ENCODE peak calls at places on chromosomes 11 and 22, in seven cellular contexts. S, B, A, R, C, T and Q are unnamed samples.

GRCh38 chr11:113690619-113691569 is 15.2 kb downstream of the TMPRSS5 start:
- DNase-seq in C (no peak), A (peak), S (peak), T (peak), B (peak), R (peak), Q (peak)

GRCh38 chr11:17184882-17185587 is 22.8 kb downstream of the PIK3C2A start:
- DNase-seq in R (no peak), T (no peak), C (no peak), B (no peak), A (no peak), S (no peak), Q (no peak)

GRCh38 chr11:113546757-113547507 is 71.7 kb upstream of the DRD2 start:
- DNase-seq in A (no peak), R (peak), C (peak), S (no peak), B (no peak), T (no peak), Q (no peak)

GRCh38 chr11:79078999-79079398 is 361.8 kb downstream of the TENM4 start:
- DNase-seq in S (no peak), A (no peak), R (no peak), C (no peak), B (no peak), T (no peak), Q (no peak)

GRCh38 chr22:29306830-29307657 is 594 bp downstream of the GAS2L1 start:
- DNase-seq in T (peak), S (peak), C (no peak), A (peak), B (peak), R (peak), Q (peak)

GRCh38 chr11:15687342-15687741 is 572.6 kb downstream of the INSC start:
- DNase-seq in B (no peak), R (no peak), T (no peak), C (no peak), S (no peak), A (no peak), Q (no peak)

GRCh38 chr11:70597751-70598377 is 199.5 kb downstream of the CTTN start:
- DNase-seq in B (no peak), A (no peak), S (peak), R (no peak), C (no peak), T (no peak), Q (no peak)

GRCh38 chr11:103903621-103904323 is 132.7 kb upstream of the DDI1 start:
- DNase-seq in A (no peak), C (no peak), R (no peak), S (no peak), T (no peak), B (no peak), Q (no peak)

GRCh38 chr11:59240322-59240721 is 27.6 kb upstream of the MPEG1 start:
- DNase-seq in R (no peak), T (no peak), B (no peak), A (no peak), S (no peak), C (no peak), Q (no peak)

GRCh38 chr11:34564406-34564805 is 50.8 kb upstream of the ELF5 start:
- DNase-seq in R (peak), S (no peak), B (no peak), A (no peak), T (no peak), C (no peak), Q (no peak)

GRCh38 chr22:46097268-46097900 is 52.9 kb upstream of the PPARA start:
- DNase-seq in B (no peak), T (no peak), A (no peak), R (no peak), C (no peak), S (no peak), Q (no peak)

GRCh38 chr11:32053151-32053550 is 37.7 kb upstream of the RCN1 start:
- DNase-seq in A (no peak), C (no peak), R (no peak), S (no peak), B (no peak), T (no peak), Q (no peak)

GRCh38 chr22:17964153-17964552 is 60.2 kb downstream of the MICAL3 start:
- DNase-seq in T (no peak), B (no peak), R (no peak), A (no peak), S (no peak), C (no peak), Q (no peak)

GRCh38 chr22:17145021-17145680 is 13.9 kb downstream of the HDHD5 start:
- DNase-seq in S (no peak), A (no peak), R (no peak), T (no peak), B (no peak), C (no peak), Q (no peak)

GRCh38 chr11:71266114-71266833 is 13.9 kb upstream of the SHANK2 start:
- DNase-seq in R (no peak), B (no peak), S (no peak), A (no peak), C (no peak), T (no peak), Q (no peak)

GRCh38 chr22:42296381-42296853 is 26.0 kb upstream of the TCF20 start:
- DNase-seq in C (no peak), R (no peak), B (no peak), A (no peak), T (no peak), S (no peak), Q (peak)

GRCh38 chr11:12602421-12602820 is 71.8 kb upstream of the TEAD1 start:
- DNase-seq in C (no peak), S (no peak), T (no peak), B (no peak), A (no peak), R (no peak), Q (no peak)

GRCh38 chr11:110356769-110357671 is 60.6 kb upstream of the RDX start:
- DNase-seq in S (no peak), R (no peak), B (peak), A (no peak), T (no peak), C (no peak), Q (no peak)

GRCh38 chr11:44192701-44193100 is 97.2 kb downstream of the EXT2 start:
- DNase-seq in B (no peak), R (no peak), C (no peak), S (no peak), A (no peak), T (no peak), Q (no peak)

GRCh38 chr11:120167659-120168058 is 29.7 kb upstream of the TRIM29 start:
- DNase-seq in A (no peak), R (no peak), B (no peak), T (no peak), S (no peak), C (no peak), Q (no peak)

GRCh38 chr11:19740586-19740985 is 27.9 kb downstream of the NAV2 start:
- DNase-seq in A (no peak), T (no peak), S (no peak), R (no peak), B (no peak), C (no peak), Q (no peak)

GRCh38 chr11:19370100-19370861 is 129.5 kb upstream of the E2F8 start:
- DNase-seq in A (peak), S (no peak), B (peak), T (no peak), C (no peak), R (peak), Q (no peak)

GRCh38 chr11:128779036-128779435 is 85.2 kb downstream of the FLI1 start:
- DNase-seq in R (no peak), B (no peak), C (no peak), A (no peak), S (no peak), T (no peak), Q (no peak)

GRCh38 chr11:114678125-114679036 is at the start of gene NXPE2:
- DNase-seq in T (no peak), C (peak), R (peak), A (no peak), B (no peak), S (no peak), Q (no peak)

GRCh38 chr22:29816128-29816527 is 21.9 kb downstream of the ASCC2 start:
- DNase-seq in A (peak), C (no peak), T (no peak), R (no peak), S (no peak), B (peak), Q (no peak)

GRCh38 chr22:19722915-19723164 is 499 bp upstream of the GP1BB start:
- DNase-seq in A (no peak), C (no peak), B (no peak), R (no peak), S (no peak), T (no peak), Q (no peak)

GRCh38 chr22:19724927-19725661 is 1.8 kb downstream of the GP1BB start:
- DNase-seq in T (no peak), C (no peak), S (no peak), B (no peak), R (no peak), A (no peak), Q (no peak)

GRCh38 chr22:19723165-19723989 is at the start of gene GP1BB:
- DNase-seq in C (no peak), R (no peak), T (peak), S (peak), B (no peak), A (no peak), Q (peak)

GRCh38 chr22:19722175-19722914 is 994 bp upstream of the GP1BB start:
- DNase-seq in R (no peak), A (no peak), S (peak), T (no peak), C (no peak), B (no peak), Q (no peak)

GRCh38 chr22:19723990-19724827 is 870 bp downstream of the GP1BB start:
- DNase-seq in T (peak), S (peak), R (no peak), C (no peak), A (no peak), B (no peak), Q (peak)
- TF ChIP-seq CTCF in T (peak), S (no peak), R (peak), C (no peak), A (no peak), B (no peak), Q (peak)

GRCh38 chr22:44335903-44336803 is 23.4 kb upstream of the SHISAL1 start:
- DNase-seq in T (no peak), R (no peak), B (no peak), C (no peak), S (no peak), A (no peak), Q (peak)
- TF ChIP-seq CTCF in T (no peak), R (no peak), B (no peak), C (no peak), S (no peak), A (no peak), Q (no peak)

GRCh38 chr22:36226189-36226588 is 13.1 kb downstream of the APOL2 start:
- DNase-seq in A (no peak), T (no peak), C (no peak), B (no peak), S (no peak), R (no peak), Q (no peak)

GRCh38 chr22:36223504-36223903 is 15.8 kb downstream of the APOL2 start:
- DNase-seq in B (no peak), T (no peak), R (no peak), C (no peak), A (peak), S (no peak), Q (no peak)

GRCh38 chr22:36227396-36227795 is 11.9 kb downstream of the APOL2 start:
- DNase-seq in S (no peak), T (no peak), R (no peak), B (no peak), A (no peak), C (no peak), Q (peak)

GRCh38 chr22:36224245-36224644 is 15.1 kb downstream of the APOL2 start:
- DNase-seq in R (no peak), C (no peak), B (no peak), A (no peak), T (no peak), S (no peak), Q (no peak)

GRCh38 chr22:36225333-36225922 is 13.9 kb downstream of the APOL2 start:
- DNase-seq in A (no peak), S (no peak), R (no peak), C (no peak), B (no peak), T (no peak), Q (no peak)
- TF ChIP-seq CTCF in A (no peak), S (no peak), R (no peak), C (no peak), B (no peak), T (no peak), Q (no peak)

GRCh38 chr11:123654566-123655081 is at the start of gene SCN3B:
- DNase-seq in B (peak), C (peak), R (peak), T (peak), S (peak), A (peak), Q (peak)

GRCh38 chr11:123659311-123659710 is 4.9 kb upstream of the SCN3B start:
- DNase-seq in A (no peak), T (no peak), S (no peak), R (no peak), C (no peak), B (no peak), Q (no peak)

GRCh38 chr11:123653997-123654565 is 343 bp downstream of the SCN3B start:
- DNase-seq in A (peak), R (peak), T (peak), S (peak), B (peak), C (peak), Q (peak)

GRCh38 chr11:123650901-123651300 is 3.5 kb downstream of the SCN3B start:
- DNase-seq in R (no peak), B (no peak), S (no peak), C (no peak), T (no peak), A (no peak), Q (no peak)

GRCh38 chr11:123653405-123653996 is 923 bp downstream of the SCN3B start:
- DNase-seq in A (no peak), S (no peak), C (no peak), R (no peak), T (peak), B (no peak), Q (no peak)
- TF ChIP-seq CTCF in A (no peak), S (no peak), C (no peak), R (no peak), T (no peak), B (no peak), Q (no peak)

GRCh38 chr11:2818021-2818420 is 67.6 kb downstream of the CDKN1C start:
- DNase-seq in T (no peak), C (no peak), S (no peak), A (no peak), B (no peak), R (no peak), Q (no peak)
- TF ChIP-seq CTCF in T (no peak), C (no peak), S (no peak), A (no peak), B (no peak), R (no peak), Q (no peak)

GRCh38 chr22:27888310-27888709 is 30.7 kb downstream of the PITPNB start:
- DNase-seq in C (no peak), T (no peak), B (no peak), R (no peak), A (no peak), S (no peak), Q (no peak)
- TF ChIP-seq CTCF in C (no peak), T (no peak), B (no peak), R (no peak), A (no peak), S (no peak), Q (no peak)

GRCh38 chr11:96708469-96708868 is 318.7 kb downstream of the JRKL start:
- DNase-seq in A (no peak), B (no peak), S (no peak), C (no peak), T (no peak), R (no peak), Q (no peak)

GRCh38 chr11:96706761-96707160 is 316.9 kb downstream of the JRKL start:
- DNase-seq in R (no peak), C (no peak), B (no peak), A (no peak), S (no peak), T (no peak), Q (no peak)

GRCh38 chr11:96707273-96707672 is 317.5 kb downstream of the JRKL start:
- DNase-seq in S (no peak), R (no peak), B (no peak), A (no peak), T (no peak), C (no peak), Q (no peak)

GRCh38 chr11:96704847-96705246 is 315.0 kb downstream of the JRKL start:
- DNase-seq in T (no peak), C (no peak), B (no peak), S (no peak), R (no peak), A (no peak), Q (no peak)
- TF ChIP-seq CTCF in T (no peak), C (peak), B (no peak), S (no peak), R (no peak), A (no peak), Q (no peak)